ENCODE peak calls at places on chromosomes 5 and 9, in eight cellular contexts. Z, F, O, P, A, Q, N and T are unnamed samples.

GRCh38 chr9:125176632-125177031 is 13.0 kb downstream of the PPP6C start:
- DNase-seq in P (no peak), F (no peak), N (peak; percentile 16), Q (no peak), Z (no peak), A (peak; percentile 40), O (no peak), T (no peak)

GRCh38 chr5:99285606-99286005 is 356.8 kb upstream of the CHD1 start:
- DNase-seq in F (no peak), A (no peak), O (no peak), Q (no peak), N (no peak), Z (no peak), P (no peak), T (no peak)

GRCh38 chr5:127957183-127957582 is 126.4 kb upstream of the SLC12A2 start:
- DNase-seq in N (peak; percentile 28), A (peak; percentile 61), Z (peak; percentile 57), F (peak; percentile 62), O (peak; percentile 50), Q (peak; percentile 75), P (no peak), T (peak; percentile 43)

GRCh38 chr9:107090218-107090617 is 192.9 kb upstream of the RAD23B start:
- DNase-seq in Z (no peak), A (no peak), F (no peak), N (no peak), Q (no peak), O (no peak), P (no peak), T (no peak)

GRCh38 chr9:80061940-80062339 is 490.2 kb downstream of the TLE4 start:
- DNase-seq in O (peak; percentile 74), N (peak; percentile 93), A (peak; percentile 72), Z (no peak), Q (peak; percentile 30), P (peak; percentile 73), F (no peak), T (no peak)

GRCh38 chr9:841371-842209 is at the start of gene DMRT1:
- DNase-seq in O (no peak), A (no peak), Z (no peak), N (no peak), Q (peak; percentile 27), P (no peak), F (no peak), T (peak; percentile 38)

GRCh38 chr5:1034986-1035385 is 26.4 kb downstream of the NKD2 start:
- DNase-seq in N (no peak), P (no peak), F (no peak), A (no peak), Z (no peak), O (no peak), Q (no peak), T (no peak)

GRCh38 chr9:130294664-130295063 is 29.1 kb downstream of the HMCN2 start:
- DNase-seq in P (no peak), Z (no peak), N (no peak), F (no peak), Q (no peak), O (no peak), A (no peak), T (no peak)

GRCh38 chr5:17123785-17124184 is 93.6 kb upstream of the BASP1 start:
- DNase-seq in Z (no peak), F (no peak), A (no peak), N (no peak), O (no peak), Q (peak; percentile 25), P (no peak), T (no peak)

GRCh38 chr9:37903581-37903830 is 421 bp downstream of the SLC25A51 start:
- DNase-seq in F (no peak), O (peak; percentile 25), N (peak; percentile 75), A (peak; percentile 77), Q (no peak), Z (peak; percentile 37), P (no peak), T (peak; percentile 62)

GRCh38 chr9:94713446-94714185 is 12.9 kb upstream of the AOPEP start:
- DNase-seq in A (peak; percentile 54), Z (no peak), P (no peak), N (no peak), F (no peak), Q (no peak), O (no peak), T (no peak)

GRCh38 chr9:108439967-108440366 is 415.8 kb downstream of the ACTL7B start:
- DNase-seq in P (no peak), F (no peak), Q (no peak), N (peak; percentile 78), O (peak; percentile 49), Z (no peak), A (peak; percentile 61), T (no peak)

GRCh38 chr9:76373173-76373771 is 21.0 kb downstream of the RFK start:
- DNase-seq in P (peak; percentile 59), Q (no peak), F (peak; percentile 65), N (peak; percentile 34), O (peak; percentile 41), Z (peak; percentile 68), A (peak; percentile 55), T (no peak)

GRCh38 chr5:58933891-58934628 is 351.2 kb downstream of the RAB3C start:
- DNase-seq in F (no peak), Q (no peak), O (no peak), P (no peak), N (no peak), A (no peak), Z (no peak), T (no peak)

GRCh38 chr5:87121315-87122170 is 146.1 kb upstream of the RASA1 start:
- DNase-seq in A (peak; percentile 46), P (peak; percentile 66), O (peak; percentile 76), Q (no peak), N (peak; percentile 91), F (no peak), Z (peak; percentile 83), T (no peak)

GRCh38 chr5:79237735-79238560 is 2.0 kb downstream of the JMY start:
- DNase-seq in Q (no peak), A (no peak), Z (peak; percentile 61), F (no peak), P (no peak), O (no peak), N (peak; percentile 31), T (no peak)